ENCODE peak calls at places on chromosomes 2 and 18, in five cellular contexts. B, W, J, X and I are unnamed samples.

GRCh38 chr2:2849464-2850217 is 518.6 kb upstream of the MYT1L start:
- DNase-seq in B (no peak), W (no peak), J (no peak), X (no peak), I (no peak)

GRCh38 chr18:48902856-48903601 is 47.7 kb downstream of the SMAD7 start:
- DNase-seq in B (peak), W (peak), J (no peak), X (no peak), I (no peak)

GRCh38 chr2:73588177-73588576 is 54.0 kb downstream of the NAT8 start:
- DNase-seq in B (no peak), W (no peak), J (no peak), X (no peak), I (no peak)

GRCh38 chr2:201807452-201807980 is 1.2 kb downstream of the CDK15 start:
- DNase-seq in B (peak), W (peak), J (no peak), X (no peak), I (no peak)

GRCh38 chr2:45637440-45637839 is 14.0 kb upstream of the PRKCE start:
- DNase-seq in B (no peak), W (no peak), J (peak), X (no peak), I (peak)

GRCh38 chr2:82797469-82797868 is 1661.6 kb downstream of the SUCLG1 start:
- DNase-seq in B (no peak), W (no peak), J (no peak), X (no peak), I (no peak)

GRCh38 chr2:73285162-73285739 is 973 bp upstream of the FBXO41 start:
- DNase-seq in B (no peak), W (no peak), J (no peak), X (no peak), I (peak)

GRCh38 chr18:50320719-50321118 is 33.2 kb upstream of the CXXC1 start:
- DNase-seq in B (no peak), W (no peak), J (no peak), X (no peak), I (no peak)

GRCh38 chr2:56522605-56523089 is 338.9 kb downstream of the CCDC85A start:
- DNase-seq in B (no peak), W (no peak), J (no peak), X (no peak), I (no peak)

GRCh38 chr2:156333951-156334495 is 1.5 kb upstream of the NR4A2 start:
- DNase-seq in B (peak), W (peak), J (no peak), X (no peak), I (peak)

GRCh38 chr2:59173325-59173724 is 932.2 kb upstream of the FANCL start:
- DNase-seq in B (no peak), W (no peak), J (no peak), X (no peak), I (no peak)

GRCh38 chr2:116877944-116878343 is 936.5 kb upstream of the DDX18 start:
- DNase-seq in B (no peak), W (no peak), J (no peak), X (no peak), I (no peak)

GRCh38 chr18:80175451-80176235 is 66.6 kb downstream of the ADNP2 start:
- DNase-seq in B (no peak), W (no peak), J (no peak), X (no peak), I (peak)

GRCh38 chr2:4188561-4188960 is 485.2 kb downstream of the DCDC2C start:
- DNase-seq in B (no peak), W (no peak), J (no peak), X (no peak), I (no peak)

GRCh38 chr2:46520108-46520507 is 40.7 kb downstream of the TMEM247 start:
- DNase-seq in B (no peak), W (no peak), J (no peak), X (no peak), I (no peak)

GRCh38 chr2:113980946-113981345 is 91.1 kb downstream of the ACTR3 start:
- DNase-seq in B (peak), W (no peak), J (peak), X (no peak), I (no peak)

GRCh38 chr2:24855703-24856102 is 62.5 kb downstream of the CENPO start:
- DNase-seq in B (peak), W (peak), J (no peak), X (peak), I (no peak)

GRCh38 chr2:27143285-27143684 is 4.1 kb upstream of the PRR30 start:
- DNase-seq in B (no peak), W (no peak), J (no peak), X (no peak), I (no peak)

GRCh38 chr2:196987654-196988364 is 61.3 kb upstream of the PGAP1 start:
- DNase-seq in B (peak), W (no peak), J (peak), X (peak), I (peak)

GRCh38 chr2:210177769-210178168 is 6.6 kb upstream of the KANSL1L start:
- DNase-seq in B (no peak), W (no peak), J (no peak), X (no peak), I (no peak)

GRCh38 chr2:148020036-148020357 is 540 bp downstream of the ORC4 start:
- DNase-seq in B (no peak), W (no peak), J (no peak), X (no peak), I (no peak)

GRCh38 chr18:45166341-45167108 is 448.8 kb upstream of the SLC14A2 start:
- DNase-seq in B (no peak), W (peak), J (peak), X (peak), I (no peak)

GRCh38 chr2:39326644-39327043 is 82.9 kb upstream of the CDKL4 start:
- DNase-seq in B (no peak), W (no peak), J (no peak), X (no peak), I (no peak)

GRCh38 chr18:74682141-74682997 is 84.7 kb downstream of the ZNF407 start:
- DNase-seq in B (no peak), W (no peak), J (peak), X (no peak), I (no peak)

GRCh38 chr2:20516646-20517341 is 69.9 kb downstream of the RHOB start:
- DNase-seq in B (no peak), W (peak), J (peak), X (no peak), I (no peak)

GRCh38 chr2:178227187-178227586 is 32.9 kb downstream of the OSBPL6 start:
- DNase-seq in B (no peak), W (no peak), J (peak), X (no peak), I (no peak)

GRCh38 chr18:8798996-8799395 is 93.6 kb downstream of the MTCL1 start:
- DNase-seq in B (no peak), W (peak), J (no peak), X (no peak), I (no peak)

GRCh38 chr2:190615555-190616200 is 33.2 kb upstream of the NAB1 start:
- DNase-seq in B (no peak), W (no peak), J (no peak), X (no peak), I (no peak)

GRCh38 chr2:16167471-16168426 is 227.4 kb downstream of the MYCN start:
- DNase-seq in B (no peak), W (no peak), J (no peak), X (no peak), I (no peak)

GRCh38 chr2:216114476-216115223 is 5.5 kb downstream of the XRCC5 start:
- DNase-seq in B (peak), W (peak), J (peak), X (peak), I (peak)

GRCh38 chr2:26001743-26002341 is 19.5 kb upstream of the KIF3C start:
- DNase-seq in B (peak), W (no peak), J (no peak), X (no peak), I (no peak)

GRCh38 chr2:170156592-170156991 is 21.4 kb upstream of the MYO3B start:
- DNase-seq in B (no peak), W (no peak), J (no peak), X (no peak), I (no peak)

GRCh38 chr18:69239849-69240248 is 160.8 kb upstream of the DOK6 start:
- DNase-seq in B (no peak), W (no peak), J (no peak), X (no peak), I (no peak)

GRCh38 chr18:11861583-11862288 is 10.5 kb downstream of the CHMP1B start:
- DNase-seq in B (no peak), W (no peak), J (no peak), X (no peak), I (no peak)

GRCh38 chr2:3594493-3595281 is at the start of gene COLEC11:
- DNase-seq in B (peak), W (peak), J (no peak), X (no peak), I (no peak)

GRCh38 chr2:100612388-100613000 is 49.7 kb downstream of the PDCL3 start:
- DNase-seq in B (no peak), W (no peak), J (no peak), X (no peak), I (no peak)

GRCh38 chr2:170157025-170157684 is 20.8 kb upstream of the MYO3B start:
- DNase-seq in B (no peak), W (no peak), J (no peak), X (no peak), I (no peak)

GRCh38 chr2:48530033-48530804 is at the start of gene STON1:
- DNase-seq in B (no peak), W (peak), J (peak), X (no peak), I (peak)
- TF ChIP-seq CTCF in B (no peak), W (no peak), J (peak), X (peak), I (no peak)

DNA sequence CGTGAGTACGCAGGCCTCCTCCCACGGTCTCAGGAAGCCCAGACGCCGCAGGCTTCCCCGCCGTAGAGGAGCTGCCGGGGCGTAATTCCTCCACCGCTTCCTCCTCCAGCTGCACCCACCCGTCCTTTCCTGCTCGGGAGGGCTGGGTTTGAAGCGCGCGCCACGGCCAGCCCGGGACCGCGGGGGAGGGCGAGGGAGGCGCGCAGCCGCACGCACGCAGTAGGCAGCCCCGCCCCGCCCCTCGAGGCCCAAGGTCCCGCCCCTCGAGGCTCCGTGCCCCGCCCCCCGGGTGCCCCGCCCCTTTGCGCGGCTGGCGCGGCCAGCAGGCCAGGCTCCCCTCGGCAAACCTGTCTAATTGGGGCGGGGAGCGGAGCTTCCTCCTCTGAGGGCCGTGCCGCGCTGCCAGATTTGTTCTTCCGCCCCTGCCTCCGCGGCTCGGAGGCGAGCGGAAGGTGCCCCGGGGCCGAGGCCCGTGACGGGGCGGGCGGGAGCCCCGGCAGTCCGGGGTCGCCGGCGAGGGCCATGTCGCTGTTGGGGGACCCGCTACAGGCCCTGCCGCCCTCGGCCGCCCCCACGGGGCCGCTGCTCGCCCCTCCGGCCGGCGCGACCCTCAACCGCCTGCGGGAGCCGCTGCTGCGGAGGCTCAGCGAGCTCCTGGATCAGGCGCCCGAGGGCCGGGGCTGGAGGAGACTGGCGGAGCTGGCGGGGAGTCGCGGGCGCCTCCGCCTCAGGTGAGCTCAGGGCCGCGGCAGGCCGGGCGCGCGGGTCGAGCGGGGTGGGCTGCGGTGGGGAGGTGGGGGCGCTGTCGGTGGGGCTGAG is at the start of gene MALT1:
- DNase-seq in B (peak), W (peak), J (peak), X (peak), I (peak)
- TF ChIP-seq CTCF in B (no peak), W (no peak), J (no peak), X (no peak), I (no peak)

GRCh38 chr18:56789004-56789888 is 138.1 kb downstream of the WDR7 start:
- DNase-seq in B (peak), W (no peak), J (peak), X (no peak), I (peak)
- TF ChIP-seq CTCF in B (no peak), W (no peak), J (peak), X (peak), I (peak)

GRCh38 chr18:37317486-37317885 is 248.1 kb downstream of the CELF4 start:
- DNase-seq in B (no peak), W (no peak), J (no peak), X (no peak), I (no peak)

GRCh38 chr18:37318360-37319037 is 247.1 kb downstream of the CELF4 start:
- DNase-seq in B (no peak), W (no peak), J (no peak), X (no peak), I (no peak)

GRCh38 chr18:37315935-37316334 is 249.7 kb downstream of the CELF4 start:
- DNase-seq in B (no peak), W (no peak), J (no peak), X (no peak), I (no peak)

GRCh38 chr18:37316468-37316867 is 249.1 kb downstream of the CELF4 start:
- DNase-seq in B (no peak), W (no peak), J (no peak), X (no peak), I (no peak)

DNA sequence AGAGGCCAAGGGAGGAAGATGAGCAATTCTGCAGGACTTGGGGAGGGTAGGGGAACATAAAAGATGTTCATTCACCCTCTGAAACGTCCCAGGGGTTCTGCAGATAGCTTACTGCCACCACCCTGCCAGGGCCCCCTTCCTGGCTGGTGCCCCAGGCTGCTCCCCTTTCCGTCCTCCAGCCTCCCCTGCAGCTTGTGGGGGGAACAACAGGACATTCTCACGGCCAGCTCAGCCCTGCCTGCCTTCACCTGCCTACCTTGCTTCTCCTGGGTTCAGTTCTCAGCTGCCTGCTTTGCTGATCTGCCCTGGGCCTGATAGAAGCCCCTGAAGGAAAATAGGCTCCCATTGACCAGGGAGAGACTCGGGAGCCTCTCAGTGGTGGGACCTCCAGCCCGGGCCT is 251.1 kb downstream of the CELF4 start:
- DNase-seq in B (no peak), W (no peak), J (no peak), X (no peak), I (no peak)
- TF ChIP-seq CTCF in B (no peak), W (no peak), J (no peak), X (no peak), I (no peak)

GRCh38 chr2:43524180-43524965 is 71.5 kb downstream of the THADA start:
- DNase-seq in B (no peak), W (no peak), J (no peak), X (no peak), I (no peak)
- TF ChIP-seq CTCF in B (no peak), W (peak), J (peak), X (peak), I (peak)